ENCODE peak calls at places on chromosomes 4 and X, in four cellular contexts. One of them, this sample, is unnamed.

GRCh38 chr4:14667624-14668295 is 334.5 kb upstream of the CPEB2 start:
- DNase-seq in heart right ventricle: no peak
- DNase-seq in skeletal muscle cell: peak; percentile 59
- DNase-seq in choroid plexus epithelial cell: peak; percentile 92
- DNase-seq in this sample: no peak

GRCh38 chr4:123505077-123505456 is 108.5 kb downstream of the SPRY1 start:
- DNase-seq in skeletal muscle cell: no peak
- DNase-seq in choroid plexus epithelial cell: peak; percentile 66
- DNase-seq in heart right ventricle: no peak
- DNase-seq in this sample: no peak

GRCh38 chrX:136032370-136032769 is 47.1 kb downstream of the SLC9A6 start:
- DNase-seq in skeletal muscle cell: no peak
- DNase-seq in choroid plexus epithelial cell: no peak
- DNase-seq in heart right ventricle: no peak
- DNase-seq in this sample: no peak

GRCh38 chr4:126799971-126800722 is 832.6 kb upstream of the INTU start:
- DNase-seq in choroid plexus epithelial cell: peak; percentile 61
- DNase-seq in heart right ventricle: no peak
- DNase-seq in skeletal muscle cell: peak; percentile 26
- DNase-seq in this sample: peak; percentile 33

GRCh38 chr4:6337331-6337935 is 67.8 kb downstream of the WFS1 start:
- DNase-seq in skeletal muscle cell: no peak
- DNase-seq in choroid plexus epithelial cell: no peak
- DNase-seq in heart right ventricle: no peak
- DNase-seq in this sample: no peak

GRCh38 chrX:49110417-49110816 is 13.1 kb downstream of the GPKOW start:
- DNase-seq in choroid plexus epithelial cell: no peak
- DNase-seq in heart right ventricle: no peak
- DNase-seq in skeletal muscle cell: no peak
- DNase-seq in this sample: no peak

GRCh38 chrX:49183701-49184281 is 2.4 kb downstream of the PRICKLE3 start:
- DNase-seq in heart right ventricle: peak; percentile 30
- DNase-seq in choroid plexus epithelial cell: no peak
- DNase-seq in skeletal muscle cell: no peak
- DNase-seq in this sample: no peak

GRCh38 chrX:27336466-27337091 is 126.6 kb downstream of the PPP4R3C start:
- DNase-seq in heart right ventricle: peak; percentile 4
- DNase-seq in skeletal muscle cell: no peak
- DNase-seq in choroid plexus epithelial cell: peak; percentile 25
- DNase-seq in this sample: no peak

GRCh38 chrX:111376897-111377601 is 34.9 kb downstream of the DCX start:
- DNase-seq in choroid plexus epithelial cell: no peak
- DNase-seq in heart right ventricle: no peak
- DNase-seq in skeletal muscle cell: no peak
- DNase-seq in this sample: no peak

GRCh38 chrX:36626898-36627297 is 381.3 kb upstream of the FAM47C start:
- DNase-seq in choroid plexus epithelial cell: no peak
- DNase-seq in skeletal muscle cell: no peak
- DNase-seq in heart right ventricle: no peak
- DNase-seq in this sample: no peak

GRCh38 chr4:150250293-150250997 is 172.2 kb downstream of the DCLK2 start:
- DNase-seq in heart right ventricle: no peak
- DNase-seq in choroid plexus epithelial cell: no peak
- DNase-seq in skeletal muscle cell: no peak
- DNase-seq in this sample: no peak

GRCh38 chr4:85778809-85779124 is 303.8 kb downstream of the ARHGAP24 start:
- DNase-seq in choroid plexus epithelial cell: peak; percentile 62
- DNase-seq in skeletal muscle cell: no peak
- DNase-seq in heart right ventricle: no peak
- DNase-seq in this sample: peak; percentile 42

GRCh38 chr4:2790583-2791517 is 2.0 kb upstream of the SH3BP2 start:
- DNase-seq in choroid plexus epithelial cell: no peak
- DNase-seq in skeletal muscle cell: no peak
- DNase-seq in heart right ventricle: peak; percentile 22
- DNase-seq in this sample: no peak

GRCh38 chr4:120694973-120695372 is 227.6 kb downstream of the PRDM5 start:
- DNase-seq in heart right ventricle: no peak
- DNase-seq in skeletal muscle cell: peak; percentile 76
- DNase-seq in choroid plexus epithelial cell: peak; percentile 78
- DNase-seq in this sample: peak; percentile 71

GRCh38 chrX:110732274-110732673 is 63.3 kb downstream of the CHRDL1 start:
- DNase-seq in skeletal muscle cell: no peak
- DNase-seq in choroid plexus epithelial cell: no peak
- DNase-seq in heart right ventricle: peak; percentile 5
- DNase-seq in this sample: no peak

GRCh38 chr4:100299441-100299840 is 109.2 kb upstream of the DDIT4L start:
- DNase-seq in heart right ventricle: no peak
- DNase-seq in choroid plexus epithelial cell: peak; percentile 35
- DNase-seq in skeletal muscle cell: no peak
- DNase-seq in this sample: peak; percentile 47

GRCh38 chr4:41877020-41877796 is 58.0 kb upstream of the TMEM33 start:
- DNase-seq in heart right ventricle: no peak
- DNase-seq in choroid plexus epithelial cell: no peak
- DNase-seq in skeletal muscle cell: no peak
- DNase-seq in this sample: no peak

GRCh38 chrX:56233682-56234081 is 1.5 kb downstream of the KLF8 start:
- DNase-seq in skeletal muscle cell: no peak
- DNase-seq in heart right ventricle: peak; percentile 41
- DNase-seq in choroid plexus epithelial cell: peak; percentile 3
- DNase-seq in this sample: peak; percentile 36

GRCh38 chrX:17826609-17827496 is 34.2 kb downstream of the RAI2 start:
- DNase-seq in skeletal muscle cell: no peak
- DNase-seq in heart right ventricle: no peak
- DNase-seq in choroid plexus epithelial cell: peak; percentile 7
- DNase-seq in this sample: peak; percentile 80

GRCh38 chrX:150897371-150898319 is 823 bp downstream of the CD99L2 start:
- DNase-seq in skeletal muscle cell: no peak
- DNase-seq in choroid plexus epithelial cell: peak; percentile 32
- DNase-seq in heart right ventricle: no peak
- DNase-seq in this sample: peak; percentile 30

GRCh38 chrX:150482537-150483217 is 85.7 kb upstream of the MTM1 start:
- DNase-seq in choroid plexus epithelial cell: peak; percentile 63
- DNase-seq in heart right ventricle: no peak
- DNase-seq in skeletal muscle cell: peak; percentile 30
- DNase-seq in this sample: peak; percentile 72

GRCh38 chr4:182847543-182847942 is 69.6 kb downstream of the DCTD start:
- DNase-seq in choroid plexus epithelial cell: no peak
- DNase-seq in skeletal muscle cell: no peak
- DNase-seq in heart right ventricle: no peak
- DNase-seq in this sample: no peak

GRCh38 chr4:61374612-61374920 is 174.4 kb downstream of the ADGRL3 start:
- DNase-seq in heart right ventricle: no peak
- DNase-seq in choroid plexus epithelial cell: peak; percentile 74
- DNase-seq in skeletal muscle cell: peak; percentile 45
- DNase-seq in this sample: no peak

GRCh38 chr4:156547439-156547838 is 424.2 kb downstream of the PDGFC start:
- DNase-seq in heart right ventricle: no peak
- DNase-seq in choroid plexus epithelial cell: peak; percentile 93
- DNase-seq in skeletal muscle cell: peak; percentile 87
- DNase-seq in this sample: peak; percentile 93

GRCh38 chr4:141524116-141524515 is 112.3 kb upstream of the IL15 start:
- DNase-seq in choroid plexus epithelial cell: no peak
- DNase-seq in heart right ventricle: no peak
- DNase-seq in skeletal muscle cell: peak; percentile 30
- DNase-seq in this sample: peak; percentile 47

GRCh38 chr4:2462218-2462991 is 6.5 kb upstream of the RNF4 start:
- DNase-seq in skeletal muscle cell: peak; percentile 31
- DNase-seq in heart right ventricle: peak; percentile 75
- DNase-seq in choroid plexus epithelial cell: peak; percentile 77
- DNase-seq in this sample: peak; percentile 75

GRCh38 chr4:20639346-20639745 is 60.9 kb upstream of the PACRGL start:
- DNase-seq in choroid plexus epithelial cell: no peak
- DNase-seq in skeletal muscle cell: no peak
- DNase-seq in heart right ventricle: no peak
- DNase-seq in this sample: no peak

GRCh38 chr4:10584042-10584441 is 100.5 kb downstream of the CLNK start:
- DNase-seq in heart right ventricle: no peak
- DNase-seq in skeletal muscle cell: peak; percentile 64
- DNase-seq in choroid plexus epithelial cell: peak; percentile 95
- DNase-seq in this sample: peak; percentile 61

GRCh38 chrX:46812445-46812844 is 24.4 kb upstream of the RP2 start:
- DNase-seq in heart right ventricle: no peak
- DNase-seq in choroid plexus epithelial cell: no peak
- DNase-seq in skeletal muscle cell: no peak
- DNase-seq in this sample: no peak

GRCh38 chrX:144715356-144715755 is 531.9 kb upstream of the SPANXN1 start:
- DNase-seq in heart right ventricle: no peak
- DNase-seq in skeletal muscle cell: peak; percentile 26
- DNase-seq in choroid plexus epithelial cell: no peak
- DNase-seq in this sample: no peak

GRCh38 chrX:144717682-144718081 is 529.6 kb upstream of the SPANXN1 start:
- DNase-seq in skeletal muscle cell: no peak
- DNase-seq in choroid plexus epithelial cell: no peak
- DNase-seq in heart right ventricle: no peak
- DNase-seq in this sample: no peak

GRCh38 chrX:144716187-144716586 is 531.1 kb upstream of the SPANXN1 start:
- DNase-seq in skeletal muscle cell: no peak
- DNase-seq in heart right ventricle: no peak
- DNase-seq in choroid plexus epithelial cell: no peak
- DNase-seq in this sample: no peak
- H3K4me3 ChIP-seq in skeletal muscle cell: no peak overlapping the region
- H3K4me3 ChIP-seq in heart right ventricle: no peak overlapping the region
- H3K4me3 ChIP-seq in choroid plexus epithelial cell: no peak overlapping the region
- H3K4me3 ChIP-seq in this sample: no peak overlapping the region

GRCh38 chr4:8435656-8436121 is 4.8 kb downstream of the ACOX3 start:
- DNase-seq in choroid plexus epithelial cell: peak; percentile 56
- DNase-seq in heart right ventricle: no peak
- DNase-seq in skeletal muscle cell: no peak
- DNase-seq in this sample: no peak
- H3K4me3 ChIP-seq in choroid plexus epithelial cell: peak overlapping the region; percentile 55
- H3K4me3 ChIP-seq in heart right ventricle: peak overlapping the region; percentile 11
- H3K4me3 ChIP-seq in skeletal muscle cell: peak overlapping the region; percentile 30
- H3K4me3 ChIP-seq in this sample: peak overlapping the region; percentile 14

GRCh38 chr4:931960-932712 is at the start of the genes GAK and TMEM175:
- DNase-seq in heart right ventricle: peak; percentile 97
- DNase-seq in choroid plexus epithelial cell: peak; percentile 97
- DNase-seq in skeletal muscle cell: peak; percentile 77
- DNase-seq in this sample: peak; percentile 99
- H3K4me3 ChIP-seq in heart right ventricle: peak within 1 kb of the TSS; percentile 91
- H3K4me3 ChIP-seq in choroid plexus epithelial cell: peak within 1 kb of the TSS; percentile 90
- H3K4me3 ChIP-seq in skeletal muscle cell: peak within 1 kb of the TSS; percentile 72
- H3K4me3 ChIP-seq in this sample: peak within 1 kb of the TSS; percentile 77

GRCh38 chrX:43973249-43973672 is at the start of gene NDP:
- DNase-seq in choroid plexus epithelial cell: no peak
- DNase-seq in skeletal muscle cell: no peak
- DNase-seq in heart right ventricle: no peak
- DNase-seq in this sample: peak; percentile 41
- H3K4me3 ChIP-seq in choroid plexus epithelial cell: peak within 1 kb of the TSS; percentile 50
- H3K4me3 ChIP-seq in skeletal muscle cell: peak within 1 kb of the TSS; percentile 40
- H3K4me3 ChIP-seq in heart right ventricle: peak within 1 kb of the TSS; percentile 0
- H3K4me3 ChIP-seq in this sample: peak within 1 kb of the TSS; percentile 40

DNA sequence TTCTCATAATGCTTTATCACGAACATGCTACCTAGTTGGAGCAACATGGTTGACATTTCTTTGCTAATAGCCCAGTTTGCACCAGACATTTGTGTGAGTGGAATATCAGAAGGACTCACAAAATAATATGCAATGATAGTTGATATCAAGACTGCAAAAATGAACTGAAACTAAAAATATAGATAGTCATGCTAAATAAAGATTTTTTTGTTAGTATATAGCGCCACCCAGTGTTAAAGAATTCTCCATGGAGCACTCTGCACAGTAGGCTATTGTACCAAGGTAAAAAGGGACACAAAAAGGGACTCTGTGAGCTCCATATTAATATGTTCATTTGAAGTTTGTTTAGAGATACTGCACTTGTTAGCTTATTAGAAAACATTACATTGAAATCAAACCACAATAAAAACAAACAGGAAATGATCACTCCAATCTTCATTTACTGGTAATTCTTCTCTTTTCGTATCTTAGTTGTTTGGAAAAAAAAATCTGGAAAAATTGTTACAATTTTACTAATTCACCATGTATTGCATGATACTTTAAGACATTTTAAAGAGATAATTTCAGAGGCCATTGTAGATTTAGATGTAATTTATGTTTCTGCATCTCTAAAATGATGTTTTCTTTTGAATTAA is 1509.6 kb downstream of the ADGRL3 start:
- DNase-seq in choroid plexus epithelial cell: peak; percentile 43
- DNase-seq in heart right ventricle: no peak
- DNase-seq in skeletal muscle cell: no peak
- DNase-seq in this sample: no peak
- H3K4me3 ChIP-seq in choroid plexus epithelial cell: peak overlapping the region; percentile 36
- H3K4me3 ChIP-seq in heart right ventricle: no peak overlapping the region
- H3K4me3 ChIP-seq in skeletal muscle cell: peak overlapping the region; percentile 30
- H3K4me3 ChIP-seq in this sample: no peak overlapping the region

GRCh38 chrX:7926914-7927258 is 327 bp downstream of the PNPLA4 start:
- DNase-seq in choroid plexus epithelial cell: no peak
- DNase-seq in heart right ventricle: no peak
- DNase-seq in skeletal muscle cell: no peak
- DNase-seq in this sample: peak; percentile 2
- H3K4me3 ChIP-seq in choroid plexus epithelial cell: peak overlapping the region; percentile 72
- H3K4me3 ChIP-seq in heart right ventricle: peak overlapping the region; percentile 53
- H3K4me3 ChIP-seq in skeletal muscle cell: peak overlapping the region; percentile 42
- H3K4me3 ChIP-seq in this sample: peak overlapping the region; percentile 51

GRCh38 chr4:169252339-169253086 is 18.2 kb downstream of the SH3RF1 start:
- DNase-seq in heart right ventricle: no peak
- DNase-seq in skeletal muscle cell: peak; percentile 62
- DNase-seq in choroid plexus epithelial cell: peak; percentile 93
- DNase-seq in this sample: no peak
- H3K4me3 ChIP-seq in heart right ventricle: no peak overlapping the region
- H3K4me3 ChIP-seq in skeletal muscle cell: no peak overlapping the region
- H3K4me3 ChIP-seq in choroid plexus epithelial cell: no peak overlapping the region
- H3K4me3 ChIP-seq in this sample: no peak overlapping the region

GRCh38 chr4:139299536-139299935 is 1.8 kb upstream of the NAA15 start:
- DNase-seq in choroid plexus epithelial cell: no peak
- DNase-seq in skeletal muscle cell: no peak
- DNase-seq in heart right ventricle: no peak
- DNase-seq in this sample: no peak
- H3K4me3 ChIP-seq in choroid plexus epithelial cell: peak overlapping the region; percentile 9
- H3K4me3 ChIP-seq in skeletal muscle cell: peak overlapping the region; percentile 95
- H3K4me3 ChIP-seq in heart right ventricle: peak overlapping the region; percentile 78
- H3K4me3 ChIP-seq in this sample: peak overlapping the region; percentile 14

This sample was measured in foreskin fibroblast.